ENCODE peak calls at places on chromosomes 6 and 20, in four cellular contexts. P, W, I and T are unnamed samples.

GRCh38 chr20:44621325-44621724 is 30.2 kb downstream of the ADA start:
- DNase-seq in W (no peak), I (no peak), P (no peak), T (no peak)

GRCh38 chr6:43855247-43855646 is 85.2 kb downstream of the VEGFA start:
- DNase-seq in P (no peak), I (no peak), W (no peak), T (no peak)

GRCh38 chr20:603116-603640 is 6.9 kb downstream of the TCF15 start:
- DNase-seq in I (no peak), W (no peak), P (no peak), T (no peak)

GRCh38 chr20:38833857-38834164 is 28.3 kb downstream of the PPP1R16B start:
- DNase-seq in P (no peak), I (no peak), W (no peak), T (no peak)

GRCh38 chr6:18139935-18140621 is 14.8 kb downstream of the TPMT start:
- DNase-seq in I (no peak), P (no peak), W (no peak), T (no peak)

GRCh38 chr6:31738048-31738979 is 1.5 kb upstream of the MSH5 start:
- DNase-seq in W (peak; percentile 87), I (peak; percentile 78), P (peak; percentile 84), T (peak; percentile 65)

GRCh38 chr6:93272201-93272600 is 147.2 kb downstream of the EPHA7 start:
- DNase-seq in P (no peak), I (no peak), W (no peak), T (no peak)

GRCh38 chr20:59728722-59729430 is 124.5 kb downstream of the PHACTR3 start:
- DNase-seq in I (no peak), W (no peak), P (no peak), T (no peak)

GRCh38 chr6:15515660-15516375 is 147.0 kb downstream of the DTNBP1 start:
- DNase-seq in I (no peak), P (no peak), W (no peak), T (no peak)

GRCh38 chr6:6689413-6690143 is 101.1 kb downstream of the LY86 start:
- DNase-seq in W (peak; percentile 67), I (no peak), P (no peak), T (no peak)

GRCh38 chr6:42628604-42629003 is 64.8 kb downstream of the UBR2 start:
- DNase-seq in I (no peak), W (no peak), P (no peak), T (no peak)

GRCh38 chr6:134523903-134524302 is 206.0 kb upstream of the SGK1 start:
- DNase-seq in P (no peak), I (no peak), W (no peak), T (no peak)
- H3K4me3 ChIP-seq in P (no peak overlapping the region), I (no peak overlapping the region), W (no peak overlapping the region), T (no peak overlapping the region)

GRCh38 chr6:152206072-152206818 is 398.8 kb downstream of the ESR1 start:
- DNase-seq in I (no peak), W (peak; percentile 17), P (peak; percentile 47), T (no peak)

GRCh38 chr6:152204584-152204983 is 397.1 kb downstream of the ESR1 start:
- DNase-seq in P (no peak), W (no peak), I (no peak), T (peak; percentile 5)

GRCh38 chr6:152209211-152209610 is 401.7 kb downstream of the ESR1 start:
- DNase-seq in I (no peak), W (no peak), P (no peak), T (no peak)

GRCh38 chr6:152212437-152212836 is 405.0 kb downstream of the ESR1 start:
- DNase-seq in I (no peak), P (no peak), W (no peak), T (no peak)

GRCh38 chr6:152207915-152208714 is 400.6 kb downstream of the ESR1 start:
- DNase-seq in W (no peak), I (no peak), P (no peak), T (no peak)
- H3K4me3 ChIP-seq in W (no peak overlapping the region), I (no peak overlapping the region), P (no peak overlapping the region), T (no peak overlapping the region)

GRCh38 chr20:33318096-33318429 is 35.0 kb downstream of the BPIFB1 start:
- DNase-seq in P (no peak), W (no peak), I (no peak), T (no peak)

GRCh38 chr20:33316343-33316742 is 33.3 kb downstream of the BPIFB1 start:
- DNase-seq in I (no peak), P (no peak), W (no peak), T (no peak)

GRCh38 chr20:33316958-33317357 is 33.9 kb downstream of the BPIFB1 start:
- DNase-seq in P (no peak), W (no peak), I (no peak), T (no peak)

GRCh38 chr20:33319986-33320385 is 37.0 kb downstream of the BPIFB1 start:
- DNase-seq in W (no peak), P (no peak), I (no peak), T (no peak)

DNA sequence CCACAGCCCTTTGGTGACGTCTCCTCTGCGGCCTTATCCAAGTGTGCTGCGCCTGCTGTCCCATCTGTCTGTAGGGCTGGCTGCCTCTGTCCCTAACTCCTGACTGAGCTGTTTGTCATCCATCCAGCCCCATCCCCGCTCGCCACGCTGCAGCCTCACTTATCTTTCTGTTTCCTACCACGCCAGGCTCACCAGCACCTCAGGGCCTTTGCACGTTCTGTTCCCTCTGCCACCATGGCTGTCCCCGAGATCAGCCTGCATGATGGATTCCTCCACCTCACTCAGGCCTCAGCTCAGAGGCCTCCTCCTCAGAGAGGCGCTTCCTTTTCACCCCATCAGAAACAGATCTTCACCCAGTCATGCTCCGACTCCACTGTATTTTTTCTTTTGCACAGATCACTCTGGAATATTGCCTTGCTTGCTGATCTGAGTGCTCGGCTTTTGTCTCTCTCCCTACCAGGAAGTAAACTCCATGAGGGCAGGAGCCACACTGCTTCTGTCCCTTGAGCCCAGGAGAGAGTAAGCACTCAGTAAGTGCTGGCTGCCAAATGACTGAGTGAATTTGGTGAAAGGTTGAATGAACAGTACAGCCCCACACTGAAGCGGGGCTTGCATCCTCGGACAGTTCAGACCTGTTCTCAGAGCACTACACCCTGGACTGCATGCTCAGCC is 34.5 kb downstream of the BPIFB1 start:
- DNase-seq in W (no peak), I (no peak), P (no peak), T (no peak)
- H3K4me3 ChIP-seq in W (no peak overlapping the region), I (no peak overlapping the region), P (no peak overlapping the region), T (no peak overlapping the region)

GRCh38 chr6:27601668-27602254 is 128.9 kb upstream of the ZNF184 start:
- DNase-seq in I (no peak), W (no peak), P (peak; percentile 20), T (no peak)

GRCh38 chr6:27608916-27609883 is 136.3 kb upstream of the ZNF184 start:
- DNase-seq in P (peak; percentile 62), I (no peak), W (peak; percentile 75), T (no peak)

GRCh38 chr6:27604986-27605385 is 132.1 kb upstream of the ZNF184 start:
- DNase-seq in W (no peak), I (no peak), P (no peak), T (no peak)

GRCh38 chr6:27599859-27600532 is 127.1 kb upstream of the ZNF184 start:
- DNase-seq in I (no peak), P (no peak), W (no peak), T (no peak)

DNA sequence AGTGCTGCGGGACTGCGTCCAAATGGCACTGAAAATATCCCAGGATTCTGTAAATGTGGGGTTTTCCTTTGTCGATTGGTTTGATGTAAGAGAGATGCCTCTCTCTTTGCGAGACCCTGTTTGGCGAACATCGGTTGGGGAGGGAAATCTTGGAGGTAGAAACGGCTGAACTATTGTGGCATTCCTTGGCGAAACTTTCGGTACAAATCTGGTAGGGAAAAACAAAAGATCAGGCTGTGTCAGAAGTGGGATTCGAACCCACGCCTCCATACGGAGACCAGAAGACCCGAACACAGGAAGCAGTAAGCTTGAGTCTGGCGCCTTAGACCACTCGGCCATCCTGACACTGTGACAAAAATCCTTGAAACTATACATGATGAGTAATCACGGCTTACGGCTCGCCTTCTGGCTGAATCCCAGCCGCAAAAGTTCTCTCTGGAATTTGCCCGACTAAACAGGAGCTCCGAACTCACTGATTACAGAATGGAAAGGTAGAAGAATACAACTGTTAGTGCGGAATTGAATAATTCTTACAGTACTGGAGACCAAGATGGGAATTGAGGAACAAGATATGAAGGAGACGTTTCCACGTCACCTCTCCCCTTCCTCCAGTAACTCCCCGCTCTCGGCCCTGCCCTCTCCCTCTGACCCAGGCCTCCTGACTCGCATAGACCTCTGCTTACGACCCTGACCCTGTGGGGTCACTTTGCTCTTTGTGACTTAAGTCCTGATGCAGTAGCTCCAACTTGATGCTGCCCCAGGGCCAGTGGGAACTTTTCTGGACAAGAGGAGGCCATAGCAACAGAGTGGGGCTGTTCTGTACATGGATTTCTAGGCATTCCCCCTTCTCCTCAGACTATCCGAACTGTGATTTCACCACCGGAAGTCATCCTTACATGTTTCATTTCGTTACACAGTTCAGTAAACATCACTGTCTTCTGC is 132.8 kb upstream of the ZNF184 start:
- DNase-seq in W (peak; percentile 73), I (peak; percentile 82), P (peak; percentile 61), T (peak; percentile 16)
- H3K4me3 ChIP-seq in W (peak overlapping the region; percentile 63), I (peak overlapping the region; percentile 59), P (peak overlapping the region; percentile 61), T (peak overlapping the region; percentile 39)